ENCODE peak calls at places on chromosomes 16 and 17, in eight cellular contexts. G is NCI-H460; E is activated CD8-positive, alpha-beta T cell treated with anti-CD3 and anti-CD28 coated beads, Interleukin-2, amount 10 ng/mL, durations not matched to agents 7 days and 5 days; F is right cardiac atrium; C is activated CD8-positive, alpha-beta memory T cell treated with anti-CD3 and anti-CD28 coated beads for 48 hours; L is NCI-H1092 treated with DMSO at 0.1 percent for 48 hours; T is T-helper 17 cell; Q is stimulated activated CD8-positive, alpha-beta memory T cell treated with anti-CD3 and anti-CD28 coated beads, Interleukin-7, amount 100 ng/mL, for 1 hour. Y is an unnamed sample.

GRCh38 chr17:77466140-77466539 is 325.4 kb downstream of the SEC14L1 start:
- DNase-seq in G (no peak), T (no peak), Q (no peak), L (no peak), E (no peak), C (no peak), F (no peak), Y (no peak)

GRCh38 chr17:64188088-64188487 is 58.1 kb upstream of the ERN1 start:
- DNase-seq in G (no peak), E (no peak), C (no peak), F (no peak), T (no peak), L (no peak), Q (no peak), Y (no peak)

GRCh38 chr17:45823598-45823997 is 21.1 kb upstream of the SPPL2C start:
- DNase-seq in C (no peak), Q (no peak), E (peak), F (peak), G (no peak), T (no peak), L (no peak), Y (no peak)

GRCh38 chr17:27609606-27610303 is 21.2 kb upstream of the LGALS9 start:
- DNase-seq in G (peak), Q (no peak), L (peak), F (peak), E (peak), C (no peak), T (no peak), Y (peak)

GRCh38 chr17:78716292-78716691 is 65.8 kb downstream of the CYTH1 start:
- DNase-seq in T (no peak), E (no peak), Q (no peak), C (no peak), L (no peak), G (no peak), F (no peak), Y (no peak)

GRCh38 chr17:12549499-12549901 is 116.2 kb upstream of the MYOCD start:
- DNase-seq in L (no peak), C (no peak), F (no peak), Q (no peak), T (no peak), E (no peak), G (no peak), Y (no peak)

GRCh38 chr16:73125860-73126259 is 77.9 kb upstream of the ZFHX3 start:
- DNase-seq in G (no peak), E (no peak), L (no peak), F (no peak), C (no peak), Q (no peak), T (no peak), Y (no peak)

GRCh38 chr16:56451753-56452689 is 667 bp downstream of the OGFOD1 start:
- DNase-seq in G (peak), E (peak), F (no peak), C (no peak), Q (no peak), L (peak), T (no peak), Y (peak)

GRCh38 chr16:55476625-55477533 is 2.1 kb upstream of the MMP2 start:
- DNase-seq in G (no peak), F (peak), T (no peak), E (no peak), C (no peak), Q (no peak), L (no peak), Y (no peak)

GRCh38 chr16:89401641-89402445 is 88.5 kb downstream of the ANKRD11 start:
- DNase-seq in G (no peak), Q (no peak), L (no peak), C (no peak), E (no peak), F (peak), T (no peak), Y (no peak)

GRCh38 chr17:82528484-82529265 is 9.1 kb downstream of the FOXK2 start:
- DNase-seq in T (no peak), G (peak), F (peak), C (no peak), E (peak), Q (no peak), L (peak), Y (no peak)

GRCh38 chr16:3223913-3224515 is 10.9 kb downstream of the ZNF200 start:
- DNase-seq in T (no peak), F (no peak), L (no peak), G (no peak), E (no peak), Q (no peak), C (no peak), Y (no peak)

GRCh38 chr16:50709061-50709695 is 15.8 kb downstream of the NOD2 start:
- DNase-seq in F (no peak), T (no peak), Q (no peak), G (no peak), C (no peak), E (no peak), L (no peak), Y (peak)

GRCh38 chr17:67942810-67943209 is 53.5 kb downstream of the C17orf58 start:
- DNase-seq in C (no peak), E (no peak), F (no peak), T (no peak), Q (no peak), L (no peak), G (no peak), Y (no peak)

GRCh38 chr16:66467611-66468010 is 40.5 kb downstream of the BEAN1 start:
- DNase-seq in T (no peak), C (no peak), F (no peak), G (no peak), L (no peak), E (no peak), Q (no peak), Y (no peak)

GRCh38 chr16:22369221-22369811 is 5.1 kb downstream of the CDR2 start:
- DNase-seq in C (no peak), G (no peak), T (no peak), Q (no peak), F (no peak), E (no peak), L (no peak), Y (no peak)

GRCh38 chr17:48997103-48997826 is at the start of gene IGF2BP1:
- DNase-seq in Q (no peak), L (no peak), E (no peak), T (no peak), C (no peak), G (no peak), F (peak), Y (peak)

Y was measured in GM20000.